ENCODE peak calls at places on chromosomes 6 and 20, in five cellular contexts. D is H1, K is tibial nerve, B is Caco-2, G is Peyer's patch. O is an unnamed sample.

GRCh38 chr20:21048841-21049273 is 57.3 kb downstream of the LINC00237 start:
- DNase-seq in D (no peak), B (peak; percentile 71), K (no peak), G (peak; percentile 23), O (no peak)

GRCh38 chr6:78867020-78867369 is 356 bp upstream of the IRAK1BP1 start:
- DNase-seq in D (no peak), B (no peak), K (no peak), G (no peak), O (no peak)

GRCh38 chr6:12291083-12291784 is 1.1 kb downstream of the EDN1 start:
- DNase-seq in B (no peak), G (no peak), D (no peak), K (no peak), O (no peak)

GRCh38 chr20:17850674-17851006 is 118.0 kb downstream of the SNX5 start:
- DNase-seq in B (no peak), K (no peak), G (no peak), D (no peak), O (no peak)

GRCh38 chr6:39387785-39388184 is 65.3 kb upstream of the KCNK16 start:
- DNase-seq in D (no peak), G (no peak), K (no peak), B (no peak), O (no peak)

GRCh38 chr6:27049863-27050781 is 197.4 kb upstream of the PRSS16 start:
- DNase-seq in D (no peak), B (no peak), K (no peak), G (no peak), O (no peak)

GRCh38 chr20:17856024-17856564 is 112.5 kb downstream of the SNX5 start:
- DNase-seq in G (peak; percentile 83), D (no peak), K (no peak), B (no peak), O (no peak)

GRCh38 chr20:36493013-36493800 is 48.1 kb upstream of the MYL9 start:
- DNase-seq in D (no peak), K (no peak), B (peak; percentile 55), G (no peak), O (no peak)

GRCh38 chr6:22068561-22069346 is 228.1 kb downstream of the PRL start:
- DNase-seq in D (no peak), B (no peak), G (no peak), K (no peak), O (no peak)

GRCh38 chr6:98838027-98838426 is 3.7 kb downstream of the POU3F2 start:
- DNase-seq in B (no peak), G (no peak), D (no peak), K (no peak), O (no peak)

GRCh38 chr20:9143926-9144325 is 75.0 kb downstream of the PLCB4 start:
- DNase-seq in B (no peak), G (no peak), D (no peak), K (no peak), O (no peak)

GRCh38 chr6:144284753-144285547 is at the start of gene UTRN:
- DNase-seq in K (peak; percentile 45), G (no peak), B (peak; percentile 87), D (no peak), O (peak; percentile 13)

GRCh38 chr20:58470336-58470978 is 44.7 kb downstream of the APCDD1L start:
- DNase-seq in K (no peak), D (no peak), B (no peak), G (no peak), O (no peak)

GRCh38 chr6:23269436-23269835 is 700.1 kb downstream of the HDGFL1 start:
- DNase-seq in B (no peak), G (no peak), K (no peak), D (no peak), O (no peak)

GRCh38 chr6:80633412-80633811 is 526.9 kb downstream of the BCKDHB start:
- DNase-seq in B (no peak), K (no peak), D (no peak), G (no peak), O (no peak)

GRCh38 chr6:124955108-124955851 is 7.0 kb upstream of the RNF217 start:
- DNase-seq in B (no peak), G (no peak), D (no peak), K (no peak), O (no peak)

GRCh38 chr6:15437090-15437489 is 191.2 kb downstream of the JARID2 start:
- DNase-seq in K (no peak), D (no peak), G (no peak), B (no peak), O (no peak)

GRCh38 chr6:6593876-6594275 is 5.4 kb downstream of the LY86 start:
- DNase-seq in D (no peak), B (no peak), G (no peak), K (no peak), O (no peak)
- H3K4me1 ChIP-seq in D (no peaks in the 10 kb centered on the region), B (no peaks in the 10 kb centered on the region), G (no peaks in the 10 kb centered on the region), K (peaks cover 6% of the 10 kb centered on the region), O (no peaks in the 10 kb centered on the region)

GRCh38 chr6:6697620-6698019 is 109.1 kb downstream of the LY86 start:
- DNase-seq in G (no peak), K (no peak), B (no peak), D (no peak), O (no peak)

GRCh38 chr6:6695711-6696048 is 107.2 kb downstream of the LY86 start:
- DNase-seq in G (no peak), B (no peak), K (no peak), D (no peak), O (no peak)

GRCh38 chr6:6694368-6694780 is 105.9 kb downstream of the LY86 start:
- DNase-seq in D (no peak), B (no peak), K (no peak), G (no peak), O (no peak)

GRCh38 chr6:6696867-6697531 is 108.5 kb downstream of the LY86 start:
- DNase-seq in D (peak; percentile 43), G (peak; percentile 30), B (peak; percentile 53), K (no peak), O (no peak)

GRCh38 chr6:6694825-6695710 is 106.5 kb downstream of the LY86 start:
- DNase-seq in B (no peak), K (peak; percentile 48), G (no peak), D (peak; percentile 31), O (no peak)
- H3K4me3 ChIP-seq in B (no peak overlapping the region), K (no peak overlapping the region), G (no peak overlapping the region), D (no peak overlapping the region), O (no peak overlapping the region)

DNA sequence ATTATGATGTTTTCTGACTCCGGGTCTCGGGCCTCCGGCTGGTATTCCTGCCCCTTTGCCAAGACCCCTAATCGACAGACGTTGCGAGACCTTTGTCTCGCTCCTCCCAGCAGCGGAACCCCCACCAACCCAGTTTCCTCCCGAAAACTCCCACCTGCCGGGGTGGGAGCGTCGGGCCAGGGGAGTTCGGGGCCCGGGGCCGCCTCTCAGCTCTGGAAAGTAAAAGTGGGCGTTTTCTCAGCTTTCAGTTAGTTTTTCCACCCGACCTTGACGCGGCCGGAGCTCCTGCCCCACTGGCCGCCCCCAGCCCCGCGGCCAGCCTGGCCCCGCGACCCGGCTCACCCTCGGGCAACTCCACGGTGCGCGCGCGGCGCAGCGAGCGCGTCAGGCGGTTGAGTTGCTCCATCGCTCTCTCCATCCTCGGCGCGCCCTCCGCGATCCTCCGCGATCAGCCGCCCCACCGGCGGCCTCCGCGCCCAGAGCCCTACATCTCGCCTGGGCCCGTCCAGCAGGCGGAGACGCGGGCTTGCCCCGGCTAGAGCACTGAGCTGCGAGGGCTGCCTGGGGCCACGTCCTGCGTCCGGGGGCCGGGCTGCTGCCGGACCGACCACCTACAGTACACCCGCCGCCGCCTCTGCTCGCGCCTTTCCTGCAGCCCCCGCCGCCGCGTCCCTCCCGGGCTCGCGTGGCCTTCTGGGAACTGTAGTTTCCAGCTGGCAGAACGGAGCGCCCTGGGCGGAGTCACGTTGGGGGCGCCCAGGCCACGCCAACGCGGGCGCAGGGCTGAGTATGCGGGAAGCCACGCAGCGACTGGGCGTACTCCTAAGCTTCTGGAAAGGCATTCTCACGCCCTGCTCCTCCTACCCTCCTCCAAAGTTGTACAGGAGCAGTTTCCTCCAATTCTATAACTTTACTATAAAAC is at the start of gene HACE1:
- DNase-seq in B (peak; percentile 89), K (peak; percentile 73), G (peak; percentile 89), D (peak; percentile 74), O (peak; percentile 53)
- TF ChIP-seq CTCF in B (no peak), K (peak; percentile 49), G (no peak), D (peak; percentile 18), O (peak; percentile 40)

GRCh38 chr20:19771031-19771430 is 13.0 kb downstream of the RIN2 start:
- DNase-seq in B (no peak), D (no peak), K (no peak), G (no peak), O (no peak)
- H3K4me1 ChIP-seq in B (peaks cover 67% of the 10 kb centered on the region), D (no peaks in the 10 kb centered on the region), K (no peaks in the 10 kb centered on the region), G (no peaks in the 10 kb centered on the region), O (peaks cover 7% of the 10 kb centered on the region)